ENCODE peak calls at places on chromosomes 1 and 21, in nine cellular contexts. J, E, I, Z, D, S, G, O and Y are unnamed samples. For H3K4me1, the result is how much of the 10 kb centered on the place peaks cover.

GRCh38 chr1:67817319-67817718 is 15.9 kb downstream of the GNG12 start:
- DNase-seq in J (no peak), O (no peak), D (no peak), G (no peak), Z (no peak), S (no peak), E (no peak), I (no peak), Y (no peak)

GRCh38 chr1:212070720-212071302 is 35.3 kb downstream of the DTL start:
- DNase-seq in Z (no peak), D (no peak), S (no peak), I (no peak), E (no peak), G (no peak), J (peak), O (no peak), Y (no peak)

GRCh38 chr1:52707927-52708655 is 9.9 kb upstream of the COA7 start:
- DNase-seq in I (peak), D (no peak), E (no peak), O (no peak), J (no peak), Z (peak), S (no peak), G (no peak), Y (no peak)

GRCh38 chr1:203450541-203451149 is 25.0 kb upstream of the PRELP start:
- DNase-seq in S (no peak), E (no peak), I (no peak), D (no peak), J (no peak), O (no peak), G (no peak), Z (no peak), Y (no peak)

GRCh38 chr1:198829948-198830347 is 191.1 kb downstream of the PTPRC start:
- DNase-seq in J (peak), E (no peak), S (no peak), O (no peak), G (no peak), D (no peak), Z (no peak), I (no peak), Y (no peak)

GRCh38 chr1:246592695-246593094 is 26.4 kb downstream of the CNST start:
- DNase-seq in J (peak), E (no peak), G (no peak), S (no peak), I (no peak), Z (no peak), O (no peak), D (no peak), Y (no peak)

GRCh38 chr1:166840309-166841302 is 1.3 kb downstream of the POGK start:
- DNase-seq in S (no peak), E (peak), D (no peak), O (no peak), G (no peak), J (no peak), Z (no peak), I (no peak), Y (no peak)

GRCh38 chr1:152533327-152533938 is 19.2 kb downstream of the CRCT1 start:
- DNase-seq in Z (no peak), J (peak), I (no peak), G (no peak), E (peak), S (no peak), O (peak), D (no peak), Y (no peak)

GRCh38 chr1:23286401-23286800 is 57.7 kb downstream of the HNRNPR start:
- DNase-seq in J (no peak), G (no peak), O (no peak), D (no peak), E (no peak), S (no peak), Z (no peak), I (no peak), Y (no peak)

GRCh38 chr1:151905070-151905442 is 4.3 kb downstream of the THEM4 start:
- DNase-seq in Z (no peak), S (peak), I (no peak), G (peak), D (peak), E (no peak), J (no peak), O (no peak), Y (no peak)

GRCh38 chr1:28002600-28002999 is 42.8 kb downstream of the XKR8 start:
- DNase-seq in S (no peak), E (no peak), Z (no peak), J (no peak), O (no peak), D (no peak), G (no peak), I (no peak), Y (no peak)

GRCh38 chr1:909861-910310 is 13.8 kb upstream of the SAMD11 start:
- DNase-seq in I (no peak), J (peak), E (no peak), G (no peak), S (no peak), O (no peak), Z (peak), D (no peak), Y (no peak)

GRCh38 chr1:221085712-221086111 is 206.5 kb downstream of the HLX start:
- DNase-seq in Z (no peak), E (no peak), J (no peak), I (no peak), D (no peak), S (no peak), G (no peak), O (no peak), Y (no peak)

GRCh38 chr1:221363074-221363473 is 378.8 kb downstream of the DUSP10 start:
- DNase-seq in J (no peak), S (no peak), I (no peak), Z (no peak), D (no peak), G (no peak), E (no peak), O (no peak), Y (no peak)

GRCh38 chr1:8040586-8040985 is 14.5 kb upstream of the ERRFI1 start:
- DNase-seq in Z (peak), G (no peak), S (no peak), E (peak), O (no peak), J (peak), D (peak), I (no peak), Y (no peak)

GRCh38 chr1:182569939-182570610 is 19.0 kb downstream of the RNASEL start:
- DNase-seq in S (no peak), I (no peak), E (no peak), D (no peak), J (no peak), G (no peak), O (no peak), Z (no peak), Y (no peak)

GRCh38 chr1:22935450-22935849 is 37.2 kb downstream of the LACTBL1 start:
- DNase-seq in E (no peak), S (no peak), I (no peak), Z (no peak), O (no peak), J (no peak), D (no peak), G (no peak), Y (no peak)

GRCh38 chr1:9242338-9242969 is 7.9 kb downstream of the H6PD start:
- DNase-seq in J (no peak), O (no peak), S (no peak), Z (peak), I (peak), D (peak), E (peak), G (no peak), Y (peak)

GRCh38 chr1:1594602-1594981 is 5.3 kb downstream of the FNDC10 start:
- DNase-seq in O (no peak), S (no peak), G (no peak), E (no peak), I (no peak), J (no peak), D (no peak), Z (no peak), Y (no peak)

GRCh38 chr1:89719502-89720306 is 86.8 kb downstream of the LRRC8C start:
- DNase-seq in S (no peak), Z (no peak), O (peak), E (no peak), D (no peak), J (peak), G (no peak), I (no peak), Y (no peak)

GRCh38 chr1:179310721-179311120 is 17.1 kb downstream of the SOAT1 start:
- DNase-seq in E (no peak), I (no peak), J (no peak), D (no peak), G (no peak), Z (no peak), S (no peak), O (no peak), Y (no peak)

GRCh38 chr1:44542415-44543063 is 131.7 kb downstream of the TMEM53 start:
- DNase-seq in J (no peak), D (no peak), I (peak), E (no peak), Z (no peak), G (no peak), O (no peak), S (no peak), Y (no peak)

GRCh38 chr21:24023402-24023801 is 1583.9 kb downstream of the MRPL39 start:
- DNase-seq in D (no peak), O (no peak), J (no peak), G (no peak), S (no peak), I (no peak), E (no peak), Z (no peak), Y (no peak)

GRCh38 chr1:149936076-149936991 is at the start of gene MTMR11:
- DNase-seq in J (peak), Z (no peak), I (no peak), O (no peak), E (peak), S (no peak), D (peak), G (no peak), Y (no peak)

GRCh38 chr21:38938343-38938742 is 132.6 kb downstream of the ETS2 start:
- DNase-seq in S (no peak), I (no peak), O (peak), G (no peak), J (peak), Z (no peak), D (no peak), E (no peak), Y (no peak)

GRCh38 chr21:43928726-43929125 is 63.7 kb downstream of the AGPAT3 start:
- DNase-seq in E (no peak), O (no peak), G (no peak), Z (no peak), J (no peak), I (no peak), D (no peak), S (no peak), Y (no peak)
- H3K4me3 ChIP-seq in E (no peak), O (no peak), G (no peak), Z (no peak), J (no peak), I (no peak), D (no peak), S (no peak), Y (peak)

DNA sequence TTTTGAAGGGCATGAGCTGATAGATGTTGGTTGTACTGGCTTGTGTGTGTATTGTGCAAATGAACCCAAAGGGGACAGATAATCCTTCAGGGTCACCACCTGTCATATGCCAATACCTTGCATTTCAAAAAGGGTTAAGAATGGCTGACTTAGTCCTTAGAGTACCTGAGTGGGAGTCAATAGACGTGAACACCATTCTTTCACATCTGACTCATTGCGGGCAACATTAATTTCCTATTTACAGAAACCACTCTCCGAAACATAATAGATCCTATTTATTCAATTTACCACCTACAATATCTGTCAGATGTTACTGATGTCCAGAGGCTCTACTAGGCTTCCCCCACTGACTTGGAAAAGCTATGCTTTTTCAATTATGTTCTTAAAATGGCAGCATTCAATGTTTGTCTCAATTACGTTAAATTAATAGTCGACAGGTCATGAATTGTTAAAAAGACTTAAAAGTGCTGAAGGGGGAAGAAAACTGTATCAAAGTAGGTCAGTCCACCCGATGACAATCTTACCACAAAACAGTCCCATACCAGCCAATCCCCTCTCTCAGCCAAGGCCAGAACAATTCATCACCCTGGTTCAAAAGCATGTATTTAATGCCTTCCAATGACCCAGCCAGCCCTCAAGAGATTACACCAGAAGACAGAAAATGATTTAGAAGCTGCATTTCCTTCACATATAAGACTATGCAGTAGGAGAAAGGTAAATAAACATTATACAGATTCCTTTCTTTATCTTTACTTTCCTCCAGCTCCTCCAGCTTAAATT is 48.6 kb upstream of the PLA2G2C start:
- DNase-seq in E (no peak), G (no peak), Z (no peak), S (no peak), J (no peak), O (no peak), I (no peak), D (no peak), Y (no peak)
- H3K4me1 ChIP-seq in E (under half), G (under half), Z (under half), S (under half), J (under half), O (under half), I (under half), D (under half), Y (under half)

GRCh38 chr1:234967121-234967520 is 161.5 kb downstream of the TOMM20 start:
- DNase-seq in Z (no peak), D (no peak), O (no peak), I (no peak), S (no peak), J (no peak), E (no peak), G (no peak), Y (no peak)
- H3K27ac ChIP-seq in Z (no peak), D (no peak), O (no peak), I (no peak), S (no peak), J (no peak), E (no peak), G (no peak), Y (no peak)

DNA sequence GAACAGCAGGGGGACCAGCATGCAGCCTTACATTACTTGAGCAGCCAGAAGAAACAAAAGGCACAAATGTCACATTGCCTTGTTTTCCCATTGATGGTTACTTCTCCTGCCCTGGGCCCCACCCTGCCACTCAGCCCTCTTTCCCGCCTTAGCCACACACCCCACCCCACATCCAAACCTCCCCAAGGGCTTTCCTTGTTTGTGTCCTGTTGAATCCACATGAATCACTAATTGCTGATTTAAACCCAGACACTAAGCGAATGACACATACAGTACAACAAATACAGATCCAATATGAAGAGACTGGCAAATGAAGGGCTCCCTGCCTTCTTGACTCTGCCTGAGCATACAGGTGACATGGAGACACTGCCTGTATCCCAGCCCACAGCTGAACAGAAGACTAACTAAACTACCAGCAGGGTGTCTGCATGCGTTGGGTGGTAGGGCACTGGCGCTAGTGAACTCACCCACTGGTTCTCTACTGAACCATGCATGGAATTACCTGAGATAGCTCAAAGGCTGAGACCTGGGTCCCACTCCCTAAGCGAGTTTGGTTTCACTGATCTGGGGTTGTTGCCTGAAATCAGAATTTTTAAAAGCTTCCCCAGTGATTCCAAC is 3.1 kb downstream of the IGSF3 start:
- DNase-seq in Z (no peak), J (no peak), E (no peak), G (no peak), D (no peak), S (no peak), O (no peak), I (no peak), Y (no peak)
- H3K4me3 ChIP-seq in Z (no peak), J (no peak), E (no peak), G (no peak), D (no peak), S (no peak), O (no peak), I (no peak), Y (no peak)

GRCh38 chr1:41892211-41892840 is 26.4 kb downstream of the HIVEP3 start:
- DNase-seq in J (no peak), O (no peak), G (peak), I (no peak), D (no peak), E (no peak), Z (no peak), S (no peak), Y (peak)

GRCh38 chr1:41898191-41898713 is 20.5 kb downstream of the HIVEP3 start:
- DNase-seq in D (peak), I (no peak), Z (peak), O (no peak), J (peak), G (peak), E (no peak), S (peak), Y (peak)

GRCh38 chr1:41895552-41895951 is 23.2 kb downstream of the HIVEP3 start:
- DNase-seq in J (no peak), D (no peak), E (no peak), I (no peak), G (no peak), S (no peak), Z (no peak), O (no peak), Y (no peak)

GRCh38 chr1:41894101-41894620 is 24.6 kb downstream of the HIVEP3 start:
- DNase-seq in I (no peak), G (no peak), D (no peak), E (no peak), S (no peak), Z (no peak), J (no peak), O (no peak), Y (no peak)

DNA sequence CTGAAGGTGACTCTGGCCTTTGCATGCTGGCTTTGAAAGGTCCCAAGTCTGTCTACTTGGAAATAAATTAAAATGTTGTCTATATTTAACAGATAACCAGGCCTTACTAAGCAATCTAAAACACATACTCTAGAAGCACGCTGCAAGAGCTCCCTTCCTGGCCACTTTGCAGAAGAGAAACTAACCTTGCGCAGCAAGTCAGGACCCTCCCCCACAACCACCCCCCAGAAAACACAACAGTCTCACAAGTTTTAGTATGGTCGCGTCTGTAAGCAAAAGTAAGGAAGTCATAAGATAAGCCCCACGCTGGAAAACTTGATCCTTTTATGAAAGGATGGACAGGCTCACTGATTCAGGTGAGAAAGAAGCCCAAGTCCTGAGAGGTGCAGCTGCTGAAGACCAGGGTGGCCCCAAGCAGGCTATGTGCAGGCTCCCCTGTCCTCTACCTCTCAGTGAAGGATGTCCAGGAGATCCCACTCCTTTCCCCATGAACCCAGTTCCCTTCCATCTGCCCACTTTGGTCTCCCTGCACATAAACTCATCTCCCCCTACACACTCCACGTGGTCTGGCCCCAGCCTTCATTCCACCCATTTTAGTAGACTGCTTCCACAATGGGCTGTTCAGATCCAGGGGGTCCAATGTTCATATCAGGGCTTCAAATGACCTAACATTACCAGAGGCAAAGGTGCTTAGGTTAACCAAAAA is 23.8 kb downstream of the HIVEP3 start:
- DNase-seq in J (no peak), D (no peak), G (no peak), I (no peak), S (no peak), Z (no peak), E (no peak), O (no peak), Y (peak)
- H3K4me1 ChIP-seq in J (under half), D (under half), G (half or more), I (half or more), S (under half), Z (under half), E (under half), O (under half), Y (under half)

GRCh38 chr1:71603044-71603776 is 522.4 kb upstream of the ZRANB2 start:
- DNase-seq in S (no peak), O (no peak), J (no peak), E (no peak), G (no peak), I (no peak), D (no peak), Z (no peak), Y (no peak)
- H3K27ac ChIP-seq in S (no peak), O (no peak), J (no peak), E (no peak), G (no peak), I (no peak), D (no peak), Z (no peak), Y (no peak)

GRCh38 chr1:226406401-226406881 is 1.5 kb downstream of the PARP1 start:
- DNase-seq in S (no peak), I (no peak), O (no peak), J (no peak), D (no peak), Z (no peak), G (no peak), E (no peak), Y (no peak)

GRCh38 chr1:226404904-226405222 is 3.0 kb downstream of the PARP1 start:
- DNase-seq in G (no peak), O (no peak), I (no peak), S (no peak), J (no peak), Z (no peak), D (no peak), E (no peak), Y (no peak)

GRCh38 chr1:226407199-226407496 is 745 bp downstream of the PARP1 start:
- DNase-seq in S (no peak), E (no peak), G (no peak), O (no peak), Z (no peak), D (no peak), I (no peak), J (no peak), Y (no peak)

GRCh38 chr1:226404063-226404903 is 3.6 kb downstream of the PARP1 start:
- DNase-seq in I (no peak), G (no peak), O (no peak), Z (no peak), S (no peak), D (no peak), J (no peak), E (no peak), Y (no peak)

GRCh38 chr1:226405411-226405988 is 2.4 kb downstream of the PARP1 start:
- DNase-seq in G (no peak), Z (no peak), E (no peak), I (no peak), D (no peak), S (no peak), J (no peak), O (no peak), Y (no peak)
- H3K4me3 ChIP-seq in G (peak), Z (no peak), E (peak), I (no peak), D (peak), S (peak), J (no peak), O (peak), Y (no peak)